ENCODE peak calls at places on chromosomes 7 and 10, in nine cellular contexts. N is anterior cingulate cortex, D is cardiac septum, X is KBM-7, S is retinal pigment epithelial cell, W is tibial nerve, J is heart right ventricle, Z is EH, O is DMS153. F is an unnamed sample.

GRCh38 chr7:38615665-38616064 is 15.5 kb downstream of the AMPH start:
- DNase-seq in N (no peak), D (no peak), X (no peak), S (no peak), W (no peak), J (no peak), Z (no peak), O (no peak), F (no peak)

GRCh38 chr7:50696810-50697582 is 85.7 kb downstream of the GRB10 start:
- DNase-seq in N (no peak), D (no peak), X (peak), S (no peak), W (no peak), J (no peak), Z (peak), O (no peak), F (no peak)

GRCh38 chr7:85928500-85928899 is 715.2 kb upstream of the GRM3 start:
- DNase-seq in N (no peak), D (no peak), X (no peak), S (no peak), W (no peak), J (no peak), Z (no peak), O (no peak), F (no peak)

GRCh38 chr10:5096108-5096507 is 1.9 kb downstream of the AKR1C3 start:
- DNase-seq in N (no peak), D (no peak), X (no peak), S (no peak), W (no peak), J (no peak), Z (no peak), O (no peak), F (no peak)

GRCh38 chr7:155710530-155710929 is 66.1 kb downstream of the RBM33 start:
- DNase-seq in N (no peak), D (no peak), X (no peak), S (no peak), W (no peak), J (no peak), Z (no peak), O (no peak), F (no peak)

GRCh38 chr10:76769587-76769986 is 868.0 kb downstream of the KCNMA1 start:
- DNase-seq in N (no peak), D (no peak), X (no peak), S (no peak), W (no peak), J (no peak), Z (no peak), O (no peak), F (no peak)

GRCh38 chr7:71267734-71268133 is 135.8 kb downstream of the GALNT17 start:
- DNase-seq in N (no peak), D (no peak), X (no peak), S (no peak), W (no peak), J (no peak), Z (no peak), O (no peak), F (no peak)

GRCh38 chr10:96665306-96665705 is 55.0 kb downstream of the PIK3AP1 start:
- DNase-seq in N (no peak), D (no peak), X (no peak), S (no peak), W (no peak), J (no peak), Z (peak), O (no peak), F (peak)

GRCh38 chr7:104207348-104207730 is 474 bp downstream of the ORC5 start:
- DNase-seq in N (no peak), D (no peak), X (no peak), S (no peak), W (no peak), J (no peak), Z (no peak), O (no peak), F (peak)

GRCh38 chr7:101537205-101537604 is 91.9 kb downstream of the MYL10 start:
- DNase-seq in N (no peak), D (no peak), X (no peak), S (no peak), W (no peak), J (no peak), Z (peak), O (no peak), F (no peak)

GRCh38 chr10:32131388-32131787 is 75.2 kb upstream of the KIF5B start:
- DNase-seq in N (no peak), D (no peak), X (peak), S (no peak), W (no peak), J (no peak), Z (no peak), O (no peak), F (no peak)

GRCh38 chr7:54839538-54840213 is 80.7 kb upstream of the SEC61G start:
- DNase-seq in N (no peak), D (peak), X (no peak), S (no peak), W (peak), J (peak), Z (peak), O (peak), F (no peak)

GRCh38 chr10:103127241-103127640 is 65.8 kb downstream of the NT5C2 start:
- DNase-seq in N (no peak), D (no peak), X (no peak), S (no peak), W (no peak), J (no peak), Z (peak), O (no peak), F (no peak)

GRCh38 chr10:133378251-133379096 is 588 bp upstream of the PAOX start:
- DNase-seq in N (peak), D (peak), X (peak), S (no peak), W (peak), J (peak), Z (peak), O (no peak), F (peak)

F was measured in GM04503.